ENCODE peak calls at places on chromosome 14, in nine cellular contexts. N is SK-N-SH, T is GM23248, L is hepatocyte, Y is neural progenitor cell, K is OCI-LY7, G is HCT116, E is MM.1S, H is GM23338. R is an unnamed sample.
A peak's percentile ranks its signal among the peaks of the same experiment; 100 is the strongest.

GRCh38 chr14:105092124-105092911 is 27.1 kb upstream of the GPR132 start:
- DNase-seq in N (peak; percentile 72), T (peak; percentile 61), L (peak; percentile 79), Y (peak; percentile 26), K (no peak), G (no peak), E (no peak), H (peak; percentile 41), R (peak; percentile 38)

GRCh38 chr14:50057331-50057730 is 59.0 kb downstream of the VCPKMT start:
- DNase-seq in N (no peak), T (no peak), L (no peak), Y (no peak), K (no peak), G (no peak), E (no peak), H (no peak), R (no peak)

GRCh38 chr14:75022655-75023054 is 19.9 kb downstream of the EIF2B2 start:
- DNase-seq in N (peak; percentile 49), T (peak; percentile 46), L (peak; percentile 34), Y (peak; percentile 60), K (peak; percentile 44), G (no peak), E (no peak), H (peak; percentile 68), R (peak; percentile 33)

GRCh38 chr14:74083784-74084276 is 423 bp downstream of the ALDH6A1 start:
- DNase-seq in N (no peak), T (no peak), L (peak; percentile 50), Y (no peak), K (peak; percentile 4), G (no peak), E (no peak), H (peak; percentile 52), R (no peak)

GRCh38 chr14:93007225-93007997 is 84.5 kb downstream of the CHGA start:
- DNase-seq in N (no peak), T (peak; percentile 96), L (no peak), Y (no peak), K (peak; percentile 49), G (no peak), E (no peak), H (no peak), R (peak; percentile 80)

GRCh38 chr14:54844479-54844878 is 58.1 kb downstream of the GCH1 start:
- DNase-seq in N (no peak), T (no peak), L (peak; percentile 57), Y (no peak), K (no peak), G (no peak), E (no peak), H (no peak), R (no peak)

GRCh38 chr14:103659631-103660030 is 30.6 kb downstream of the KLC1 start:
- DNase-seq in N (no peak), T (no peak), L (no peak), Y (no peak), K (no peak), G (no peak), E (no peak), H (no peak), R (no peak)

GRCh38 chr14:32635103-32635719 is 303.5 kb upstream of the NPAS3 start:
- DNase-seq in N (no peak), T (peak; percentile 76), L (no peak), Y (no peak), K (no peak), G (no peak), E (no peak), H (no peak), R (peak; percentile 48)

GRCh38 chr14:100297320-100298300 is 8.6 kb downstream of the SLC25A29 start:
- DNase-seq in N (peak; percentile 30), T (peak; percentile 87), L (peak; percentile 36), Y (no peak), K (peak; percentile 72), G (no peak), E (no peak), H (no peak), R (no peak)

GRCh38 chr14:44634692-44635091 is 127.6 kb upstream of the FSCB start:
- DNase-seq in N (no peak), T (no peak), L (no peak), Y (no peak), K (no peak), G (no peak), E (no peak), H (no peak), R (no peak)

GRCh38 chr14:65922166-65922565 is 509.6 kb downstream of the FUT8 start:
- DNase-seq in N (no peak), T (no peak), L (no peak), Y (no peak), K (no peak), G (no peak), E (no peak), H (no peak), R (no peak)

GRCh38 chr14:105206873-105207272 is 25.8 kb upstream of the NUDT14 start:
- DNase-seq in N (no peak), T (no peak), L (no peak), Y (no peak), K (no peak), G (no peak), E (no peak), H (no peak), R (no peak)

DNA sequence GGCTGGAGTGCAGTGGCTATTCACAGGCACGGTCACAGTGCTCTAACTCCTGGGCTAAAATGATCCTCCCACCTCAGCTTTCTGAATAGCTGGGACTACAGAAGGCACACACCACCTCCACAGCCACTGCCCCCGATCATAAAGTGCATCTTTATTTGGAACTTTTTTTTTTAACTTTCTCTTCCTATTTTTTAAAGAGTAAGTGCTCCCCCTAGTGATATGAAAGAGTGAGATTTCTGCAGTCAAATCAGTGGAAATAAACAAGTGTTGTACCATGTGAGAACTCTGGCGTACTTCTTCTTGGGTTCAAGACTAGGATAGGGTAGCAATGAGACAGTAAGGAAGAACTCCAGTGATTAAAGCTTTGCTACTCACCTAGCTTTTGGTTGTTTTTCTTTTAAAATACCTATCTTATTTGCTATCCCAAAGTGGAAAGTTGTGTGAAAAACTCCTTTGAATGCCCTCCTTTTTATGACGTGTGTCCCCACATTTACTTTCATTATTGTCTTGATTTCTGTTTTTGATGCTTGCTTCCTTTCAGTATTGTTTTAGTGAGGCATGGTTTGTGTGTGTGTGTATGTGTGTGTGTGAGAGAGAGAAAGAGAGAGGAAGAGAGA is 6.6 kb downstream of the PPP4R4 start:
- DNase-seq in N (peak; percentile 38), T (peak; percentile 63), L (peak; percentile 49), Y (peak; percentile 42), K (peak; percentile 76), G (peak; percentile 35), E (peak; percentile 70), H (peak; percentile 71), R (peak; percentile 58)
- TF ChIP-seq EZH2phosphoT487 in N (no peak), T (no peak), L (no peak), Y (no peak), K (no peak), G (no peak), E (no peak), H (no peak), R (no peak)

GRCh38 chr14:95786566-95786965 is 72.6 kb upstream of the TCL1A start:
- DNase-seq in N (no peak), T (no peak), L (no peak), Y (no peak), K (no peak), G (no peak), E (no peak), H (no peak), R (no peak)

GRCh38 chr14:95787941-95788340 is 74.0 kb upstream of the TCL1A start:
- DNase-seq in N (no peak), T (no peak), L (no peak), Y (no peak), K (no peak), G (no peak), E (no peak), H (no peak), R (no peak)

GRCh38 chr14:95784137-95784536 is 70.2 kb upstream of the TCL1A start:
- DNase-seq in N (no peak), T (peak; percentile 60), L (peak; percentile 71), Y (peak; percentile 78), K (peak; percentile 55), G (no peak), E (no peak), H (peak; percentile 76), R (peak; percentile 42)
- TF ChIP-seq EZH2phosphoT487 in N (no peak), T (no peak), L (no peak), Y (no peak), K (no peak), G (no peak), E (no peak), H (no peak), R (no peak)

GRCh38 chr14:69319911-69320310 is 60.0 kb downstream of the GALNT16 start:
- DNase-seq in N (no peak), T (no peak), L (no peak), Y (no peak), K (no peak), G (no peak), E (no peak), H (no peak), R (no peak)
- TF ChIP-seq EZH2phosphoT487 in N (no peak), T (no peak), L (no peak), Y (no peak), K (no peak), G (no peak), E (no peak), H (no peak), R (no peak)

GRCh38 chr14:94867931-94868597 is 98.2 kb upstream of the GSC start:
- DNase-seq in N (no peak), T (peak; percentile 63), L (peak; percentile 46), Y (peak; percentile 24), K (no peak), G (no peak), E (no peak), H (peak; percentile 37), R (peak; percentile 1)

GRCh38 chr14:94867209-94867608 is 97.3 kb upstream of the GSC start:
- DNase-seq in N (no peak), T (no peak), L (no peak), Y (no peak), K (no peak), G (no peak), E (no peak), H (no peak), R (no peak)

GRCh38 chr14:94863366-94863765 is 93.5 kb upstream of the GSC start:
- DNase-seq in N (no peak), T (no peak), L (no peak), Y (no peak), K (no peak), G (no peak), E (no peak), H (no peak), R (no peak)

DNA sequence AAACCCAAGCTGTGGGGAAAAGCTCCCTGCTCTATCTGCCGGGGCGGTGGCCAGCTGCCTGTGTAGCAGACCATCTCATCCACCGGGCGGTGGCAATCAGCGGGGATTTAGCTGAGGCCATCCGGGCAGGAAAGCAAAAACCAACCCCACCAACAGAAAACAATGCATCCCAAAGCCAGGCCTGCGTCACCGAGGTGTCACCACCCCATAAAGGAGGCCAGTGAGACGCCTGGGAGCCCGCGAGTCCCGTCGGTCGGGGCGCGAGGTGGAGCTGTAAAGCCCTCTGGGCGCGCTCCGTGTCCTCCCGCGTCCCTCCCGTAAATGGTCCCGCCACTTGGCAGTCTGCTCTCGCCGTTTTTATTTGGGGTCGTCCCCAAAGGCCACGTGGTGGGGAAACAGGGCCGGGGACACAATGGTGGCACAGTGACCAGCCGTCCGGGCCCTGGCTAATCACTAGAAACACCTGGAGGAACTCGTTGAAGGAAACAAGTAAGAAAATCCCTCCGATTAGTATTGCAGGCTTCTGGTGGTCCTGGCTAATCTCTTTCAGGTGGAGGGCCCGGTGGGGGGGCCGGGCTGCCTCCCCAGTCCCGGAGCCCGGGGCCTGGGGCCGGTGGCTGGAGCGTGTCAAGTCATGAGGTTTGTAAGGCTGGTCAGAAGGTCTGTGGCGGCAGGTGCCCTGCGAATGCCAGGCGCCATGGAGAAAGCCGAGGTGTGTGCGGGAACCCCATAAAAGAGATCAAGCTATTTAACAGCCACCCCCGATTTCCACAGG is 94.7 kb upstream of the GSC start:
- DNase-seq in N (no peak), T (peak; percentile 26), L (no peak), Y (peak; percentile 36), K (no peak), G (no peak), E (no peak), H (peak; percentile 52), R (no peak)
- TF ChIP-seq EZH2phosphoT487 in N (no peak), T (no peak), L (no peak), Y (no peak), K (no peak), G (no peak), E (no peak), H (no peak), R (no peak)

R was measured in PC-3.